ENCODE peak calls at places on chromosome 11, in four cellular contexts. K is fibroblast of lung; J is left ventricle myocardium inferior; E is CD8-positive, alpha-beta T cell. X is an unnamed sample.
A peak's percentile ranks its signal among the peaks of the same experiment; 100 is the strongest.

GRCh38 chr11:134578807-134579708 is 167.0 kb upstream of the B3GAT1 start:
- DNase-seq in K (no peak), J (no peak), E (no peak), X (no peak)

GRCh38 chr11:47863189-47863892 is 15.2 kb upstream of the NUP160 start:
- DNase-seq in K (peak; percentile 73), J (no peak), E (no peak), X (peak; percentile 36)

GRCh38 chr11:12330491-12331231 is 46.7 kb upstream of the PARVA start:
- DNase-seq in K (peak; percentile 19), J (no peak), E (no peak), X (peak; percentile 3)

GRCh38 chr11:121802542-121802941 is 313.5 kb downstream of the BLID start:
- DNase-seq in K (no peak), J (peak; percentile 69), E (no peak), X (no peak)

GRCh38 chr11:76419896-76420295 is 24.9 kb upstream of the EMSY start:
- DNase-seq in K (no peak), J (no peak), E (no peak), X (no peak)

GRCh38 chr11:17599460-17599925 is 52.4 kb downstream of the OTOG start:
- DNase-seq in K (no peak), J (no peak), E (no peak), X (no peak)

GRCh38 chr11:79667377-79667776 is 226.5 kb upstream of the TENM4 start:
- DNase-seq in K (no peak), J (no peak), E (no peak), X (no peak)

GRCh38 chr11:20388096-20389055 is 860 bp downstream of the PRMT3 start:
- DNase-seq in K (no peak), J (no peak), E (peak; percentile 28), X (no peak)

GRCh38 chr11:20623258-20623657 is 23.9 kb downstream of the SLC6A5 start:
- DNase-seq in K (no peak), J (no peak), E (no peak), X (no peak)

GRCh38 chr11:78564889-78565467 is 9.7 kb downstream of the NARS2 start:
- DNase-seq in K (no peak), J (no peak), E (no peak), X (no peak)

GRCh38 chr11:46363031-46363407 is 15.8 kb downstream of the DGKZ start:
- DNase-seq in K (peak; percentile 74), J (peak; percentile 70), E (no peak), X (peak; percentile 83)

GRCh38 chr11:131195801-131196517 is 174.5 kb upstream of the NTM start:
- DNase-seq in K (peak; percentile 40), J (peak; percentile 57), E (no peak), X (peak; percentile 2)

GRCh38 chr11:60242607-60243292 is at the start of gene MS4A4E:
- DNase-seq in K (no peak), J (no peak), E (no peak), X (no peak)

GRCh38 chr11:107385361-107385982 is 72.2 kb downstream of the CWF19L2 start:
- DNase-seq in K (peak; percentile 20), J (no peak), E (no peak), X (peak; percentile 36)

GRCh38 chr11:62398011-62398994 is 20.5 kb upstream of the SCGB1A1 start:
- DNase-seq in K (peak; percentile 73), J (peak; percentile 61), E (no peak), X (peak; percentile 17)

GRCh38 chr11:3087821-3088800 is 30.9 kb upstream of the CARS1 start:
- DNase-seq in K (peak; percentile 18), J (no peak), E (no peak), X (no peak)

GRCh38 chr11:96102664-96103068 is 178.8 kb upstream of the MTMR2 start:
- DNase-seq in K (peak; percentile 78), J (no peak), E (no peak), X (peak; percentile 52)

GRCh38 chr11:60918941-60919275 is 5.0 kb downstream of the TMEM109 start:
- DNase-seq in K (peak; percentile 45), J (no peak), E (no peak), X (peak; percentile 73)

GRCh38 chr11:15342163-15342562 is 227.4 kb downstream of the INSC start:
- DNase-seq in K (no peak), J (no peak), E (no peak), X (no peak)

GRCh38 chr11:118914178-118914918 is 11.4 kb downstream of the BCL9L start:
- DNase-seq in K (peak; percentile 39), J (peak; percentile 46), E (peak; percentile 77), X (no peak)

GRCh38 chr11:105937738-105938137 is 84.3 kb downstream of the MSANTD4 start:
- DNase-seq in K (peak; percentile 58), J (no peak), E (no peak), X (peak; percentile 29)

GRCh38 chr11:67055812-67056211 is 835 bp upstream of the RHOD start:
- DNase-seq in K (peak; percentile 40), J (no peak), E (no peak), X (no peak)

GRCh38 chr11:10265936-10266335 is 28.1 kb downstream of the SBF2 start:
- DNase-seq in K (peak; percentile 19), J (no peak), E (no peak), X (no peak)

GRCh38 chr11:117456027-117456720 is 128.5 kb downstream of the CEP164 start:
- DNase-seq in K (no peak), J (no peak), E (no peak), X (no peak)

GRCh38 chr11:123083623-123084029 is 21.7 kb upstream of the HSPA8 start:
- DNase-seq in K (peak; percentile 95), J (peak; percentile 78), E (peak; percentile 53), X (peak; percentile 99)

GRCh38 chr11:72764503-72764902 is 12.3 kb upstream of the ARAP1 start:
- DNase-seq in K (no peak), J (no peak), E (no peak), X (no peak)

GRCh38 chr11:61956191-61957027 is 6.3 kb downstream of the BEST1 start:
- DNase-seq in K (no peak), J (no peak), E (no peak), X (no peak)

GRCh38 chr11:107011977-107012376 is 6.3 kb downstream of the GUCY1A2 start:
- DNase-seq in K (peak; percentile 23), J (no peak), E (no peak), X (peak; percentile 26)

GRCh38 chr11:13859986-13860385 is 102.5 kb upstream of the SPON1 start:
- DNase-seq in K (no peak), J (no peak), E (peak; percentile 36), X (no peak)

GRCh38 chr11:81237139-81237538 is 1496.5 kb downstream of the FAM181B start:
- DNase-seq in K (peak; percentile 11), J (no peak), E (no peak), X (peak; percentile 64)

GRCh38 chr11:95282337-95282751 is 51.3 kb upstream of the SESN3 start:
- DNase-seq in K (no peak), J (no peak), E (no peak), X (no peak)

GRCh38 chr11:74754507-74755255 is 6.0 kb downstream of the RNF169 start:
- DNase-seq in K (peak; percentile 96), J (no peak), E (no peak), X (peak; percentile 53)

GRCh38 chr11:123509737-123510578 is 79.9 kb downstream of the GRAMD1B start:
- DNase-seq in K (peak; percentile 90), J (no peak), E (no peak), X (peak; percentile 70)

GRCh38 chr11:16902182-16902581 is 112.0 kb downstream of the PLEKHA7 start:
- DNase-seq in K (peak; percentile 73), J (no peak), E (no peak), X (no peak)

GRCh38 chr11:37560346-37560745 is 962.3 kb upstream of the RAG2 start:
- DNase-seq in K (peak; percentile 25), J (no peak), E (no peak), X (no peak)
- TF ChIP-seq CTCF in K (no peak), J (no peak), E (no peak), X (no peak)

GRCh38 chr11:83060965-83061364 is 10.7 kb downstream of the RAB30 start:
- DNase-seq in K (no peak), J (no peak), E (no peak), X (no peak)

GRCh38 chr11:83061883-83062282 is 9.8 kb downstream of the RAB30 start:
- DNase-seq in K (no peak), J (no peak), E (no peak), X (no peak)

GRCh38 chr11:83064011-83064410 is 7.7 kb downstream of the RAB30 start:
- DNase-seq in K (no peak), J (no peak), E (no peak), X (no peak)

GRCh38 chr11:83068573-83068972 is 3.1 kb downstream of the RAB30 start:
- DNase-seq in K (no peak), J (no peak), E (no peak), X (no peak)

GRCh38 chr11:83063073-83063754 is 8.5 kb downstream of the RAB30 start:
- DNase-seq in K (peak; percentile 83), J (no peak), E (no peak), X (no peak)
- H3K4me3 ChIP-seq in K (no peak overlapping the region), J (peak overlapping the region; percentile 29), E (peak overlapping the region; percentile 29), X (no peak overlapping the region)

DNA sequence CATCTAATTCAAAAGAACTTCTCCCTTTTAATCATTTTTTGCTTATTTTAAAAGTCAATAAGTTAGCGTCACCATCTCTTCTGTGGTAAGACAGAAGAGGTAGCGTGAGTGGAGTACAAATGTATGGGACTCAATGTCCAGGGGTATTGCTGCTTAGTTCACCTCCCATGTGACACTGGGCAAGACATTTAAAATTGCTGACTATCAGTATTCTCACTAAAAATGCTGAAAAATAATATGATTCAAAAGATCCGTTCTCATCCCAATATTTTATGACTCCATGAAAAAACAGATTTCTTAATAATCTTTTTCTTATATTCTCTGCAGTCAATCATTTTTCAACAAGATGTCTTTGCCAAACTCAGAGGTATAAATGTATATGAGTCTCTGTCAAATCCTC is 68.1 kb upstream of the LRRC4C start:
- DNase-seq in K (no peak), J (no peak), E (no peak), X (no peak)
- H3K27ac ChIP-seq in K (no peak overlapping the region), J (no peak overlapping the region), E (no peak overlapping the region), X (no peak overlapping the region)

DNA sequence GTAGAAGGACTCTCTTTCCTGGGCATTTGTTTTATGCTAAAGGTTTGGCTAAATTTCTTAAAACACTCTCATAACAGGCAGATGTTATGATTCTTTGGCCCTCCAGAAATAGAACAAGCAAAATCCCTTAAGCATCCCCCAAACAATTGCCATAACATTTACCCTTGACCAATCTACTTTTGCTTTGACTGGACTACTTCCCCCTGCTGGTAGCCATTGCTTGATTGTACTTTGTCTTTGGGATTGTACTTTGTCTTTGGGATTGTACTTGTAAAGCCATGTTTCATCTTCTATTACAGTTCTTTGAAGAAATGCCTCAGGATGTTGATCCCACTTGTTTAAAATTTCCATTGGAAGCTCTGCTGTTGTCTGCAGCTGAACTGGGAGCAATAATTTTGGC is 53.3 kb upstream of the GLYAT start:
- DNase-seq in K (no peak), J (no peak), E (no peak), X (no peak)
- TF ChIP-seq CTCF in K (no peak), J (no peak), E (no peak), X (peak; percentile 9)

GRCh38 chr11:102853055-102853454 is 9.6 kb upstream of the MMP3 start:
- DNase-seq in K (no peak), J (no peak), E (no peak), X (no peak)
- H3K4me3 ChIP-seq in K (no peak overlapping the region), J (no peak overlapping the region), E (no peak overlapping the region), X (no peak overlapping the region)

X was measured in brain microvascular endothelial cell.